ENCODE peak calls at places on chromosomes 16 and 17, in six cellular contexts. I is cardiac fibroblast; Z is A549; C is CD8-positive, alpha-beta T cell; A is ovary; D is choroid plexus epithelial cell. X is an unnamed sample.

GRCh38 chr16:11914759-11915643 is 755 bp downstream of the GSPT1 start:
- DNase-seq in D (peak), A (no peak), C (peak), I (peak), Z (peak), X (no peak)

GRCh38 chr16:57377080-57377841 is 5.0 kb downstream of the CX3CL1 start:
- DNase-seq in A (no peak), Z (peak), C (no peak), D (peak), I (no peak), X (no peak)

GRCh38 chr16:81473066-81473488 is 28.5 kb downstream of the CMIP start:
- DNase-seq in Z (no peak), I (peak), C (no peak), A (no peak), D (peak), X (no peak)

GRCh38 chr17:77528516-77529327 is 388.0 kb downstream of the SEC14L1 start:
- DNase-seq in D (no peak), A (no peak), Z (no peak), I (no peak), C (no peak), X (no peak)

GRCh38 chr17:45438931-45439610 is 6.4 kb upstream of the ARHGAP27 start:
- DNase-seq in C (no peak), Z (no peak), D (no peak), I (no peak), A (no peak), X (no peak)

GRCh38 chr17:33580215-33580614 is 287.1 kb upstream of the ASIC2 start:
- DNase-seq in I (no peak), D (no peak), Z (no peak), A (no peak), C (no peak), X (no peak)

GRCh38 chr17:50542795-50543774 is 3.9 kb upstream of the SPATA20 start:
- DNase-seq in A (peak), Z (peak), D (no peak), C (no peak), I (no peak), X (no peak)

GRCh38 chr16:20023190-20023589 is 50.5 kb downstream of the GPR139 start:
- DNase-seq in D (peak), Z (peak), C (no peak), A (no peak), I (peak), X (peak)

GRCh38 chr17:13582776-13583414 is 18.8 kb downstream of the HS3ST3A1 start:
- DNase-seq in C (no peak), A (no peak), I (no peak), Z (no peak), D (no peak), X (no peak)

GRCh38 chr16:22035094-22035675 is 27.3 kb downstream of the MOSMO start:
- DNase-seq in C (no peak), A (no peak), D (no peak), Z (no peak), I (no peak), X (no peak)

GRCh38 chr17:44095647-44096496 is 25.3 kb downstream of the G6PC3 start:
- DNase-seq in Z (peak), A (peak), C (no peak), D (peak), I (peak), X (peak)

GRCh38 chr16:62869837-62870236 is 833.6 kb upstream of the CDH8 start:
- DNase-seq in C (no peak), I (no peak), A (no peak), D (no peak), Z (no peak), X (no peak)

GRCh38 chr17:64938925-64939474 is 19.7 kb upstream of the LRRC37A3 start:
- DNase-seq in A (no peak), C (peak), Z (peak), I (peak), D (peak), X (no peak)

GRCh38 chr17:78875738-78876597 is 27.0 kb downstream of the CEP295NL start:
- DNase-seq in C (no peak), A (no peak), D (no peak), I (peak), Z (no peak), X (no peak)

GRCh38 chr17:29591737-29592624 is 951 bp upstream of the ANKRD13B start:
- DNase-seq in Z (peak), C (peak), A (peak), I (peak), D (peak), X (no peak)
- H3K4me3 ChIP-seq in Z (peak), C (peak), A (peak), I (peak), D (peak), X (peak)

GRCh38 chr17:8693328-8693727 is 51.3 kb downstream of the CCDC42 start:
- DNase-seq in D (no peak), I (no peak), Z (no peak), C (no peak), A (no peak), X (no peak)
- TF ChIP-seq CTCF in D (no peak), I (no peak), Z (no peak), C (no peak), A (no peak), X (no peak)

DNA sequence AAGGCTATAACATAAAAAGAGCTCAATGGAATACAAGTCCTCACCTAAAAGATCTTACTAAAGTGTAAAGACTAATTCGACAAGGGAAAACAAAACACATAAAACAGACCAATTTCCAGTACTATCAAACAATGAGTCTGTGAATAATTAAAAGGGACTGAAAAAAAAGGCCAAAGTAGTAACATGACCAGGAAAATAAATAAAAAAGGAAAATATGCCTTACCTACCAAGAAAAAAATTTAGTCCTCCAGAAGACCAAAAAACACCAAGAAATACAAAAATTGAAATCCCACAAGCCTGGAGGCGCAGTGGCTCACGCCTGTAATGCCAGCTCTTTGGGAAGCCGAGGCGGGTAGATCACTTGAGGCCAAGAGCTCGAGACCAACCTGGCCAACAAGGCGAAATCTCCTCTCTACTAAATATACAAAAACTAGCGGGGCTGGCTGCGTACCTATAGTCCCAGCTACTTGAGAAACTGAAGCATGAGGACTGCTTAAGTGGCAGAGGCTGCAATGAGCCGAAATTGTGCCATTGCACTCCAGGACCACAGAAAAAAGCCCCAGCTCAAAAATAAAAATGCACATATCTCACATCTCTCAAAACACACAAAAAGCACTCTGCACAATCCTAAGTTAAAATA is 60.8 kb downstream of the TEX14 start:
- DNase-seq in D (no peak), Z (no peak), A (peak), C (peak), I (no peak), X (no peak)
- H3K4me3 ChIP-seq in D (no peak), Z (peak), A (peak), C (peak), I (no peak), X (no peak)

GRCh38 chr16:50448522-50448921 is 79.7 kb upstream of the BRD7 start:
- DNase-seq in A (no peak), C (no peak), I (no peak), Z (no peak), D (no peak), X (no peak)
- TF ChIP-seq CTCF in A (no peak), C (no peak), I (no peak), Z (no peak), D (no peak), X (no peak)

X was measured in astrocyte of the cerebellum.